ENCODE peak calls at places on chromosomes 1 and 21, in ten cellular contexts. X, L, R, P, K, C, E, M, G and N are unnamed samples. For H3K9me3, the result is how much of the 10 kb centered on the place peaks cover.

GRCh38 chr1:206040328-206040727 is 12.6 kb upstream of the RHEX start:
- DNase-seq in X (no peak), L (no peak), R (no peak), P (no peak), K (no peak), C (no peak), E (no peak), M (no peak), G (no peak), N (no peak)

GRCh38 chr1:223010552-223011229 is 132.4 kb downstream of the TLR5 start:
- DNase-seq in X (no peak), L (no peak), R (no peak), P (no peak), K (no peak), C (no peak), E (no peak), M (no peak), G (no peak), N (no peak)

GRCh38 chr1:203536981-203537455 is 43.1 kb downstream of the OPTC start:
- DNase-seq in X (no peak), L (no peak), R (no peak), P (no peak), K (no peak), C (peak), E (no peak), M (peak), G (peak), N (no peak)

GRCh38 chr1:64923294-64923718 is 43.0 kb downstream of the JAK1 start:
- DNase-seq in X (no peak), L (no peak), R (peak), P (no peak), K (no peak), C (no peak), E (no peak), M (no peak), G (no peak), N (no peak)

GRCh38 chr21:33069994-33070811 is at the start of gene OLIG1:
- DNase-seq in X (no peak), L (peak), R (no peak), P (no peak), K (peak), C (no peak), E (no peak), M (peak), G (peak), N (no peak)

GRCh38 chr21:36693144-36694040 is 5.5 kb upstream of the SIM2 start:
- DNase-seq in X (no peak), L (peak), R (no peak), P (no peak), K (no peak), C (no peak), E (no peak), M (no peak), G (no peak), N (no peak)

GRCh38 chr1:96049759-96050409 is 671.7 kb upstream of the PTBP2 start:
- DNase-seq in X (no peak), L (no peak), R (no peak), P (no peak), K (no peak), C (no peak), E (no peak), M (no peak), G (peak), N (no peak)

GRCh38 chr1:26281971-26282693 is 2.2 kb downstream of the SH3BGRL3 start:
- DNase-seq in X (no peak), L (peak), R (no peak), P (no peak), K (no peak), C (no peak), E (no peak), M (no peak), G (no peak), N (no peak)

GRCh38 chr1:110548381-110548780 is 29.4 kb upstream of the KCNA10 start:
- DNase-seq in X (no peak), L (peak), R (no peak), P (no peak), K (no peak), C (no peak), E (no peak), M (peak), G (no peak), N (no peak)

GRCh38 chr1:158516966-158517365 is 37.2 kb downstream of the OR6Y1 start:
- DNase-seq in X (no peak), L (no peak), R (no peak), P (no peak), K (no peak), C (no peak), E (no peak), M (no peak), G (no peak), N (no peak)

GRCh38 chr1:70140343-70140742 is 65.0 kb downstream of the LRRC40 start:
- DNase-seq in X (no peak), L (no peak), R (no peak), P (no peak), K (no peak), C (peak), E (no peak), M (no peak), G (no peak), N (no peak)

DNA sequence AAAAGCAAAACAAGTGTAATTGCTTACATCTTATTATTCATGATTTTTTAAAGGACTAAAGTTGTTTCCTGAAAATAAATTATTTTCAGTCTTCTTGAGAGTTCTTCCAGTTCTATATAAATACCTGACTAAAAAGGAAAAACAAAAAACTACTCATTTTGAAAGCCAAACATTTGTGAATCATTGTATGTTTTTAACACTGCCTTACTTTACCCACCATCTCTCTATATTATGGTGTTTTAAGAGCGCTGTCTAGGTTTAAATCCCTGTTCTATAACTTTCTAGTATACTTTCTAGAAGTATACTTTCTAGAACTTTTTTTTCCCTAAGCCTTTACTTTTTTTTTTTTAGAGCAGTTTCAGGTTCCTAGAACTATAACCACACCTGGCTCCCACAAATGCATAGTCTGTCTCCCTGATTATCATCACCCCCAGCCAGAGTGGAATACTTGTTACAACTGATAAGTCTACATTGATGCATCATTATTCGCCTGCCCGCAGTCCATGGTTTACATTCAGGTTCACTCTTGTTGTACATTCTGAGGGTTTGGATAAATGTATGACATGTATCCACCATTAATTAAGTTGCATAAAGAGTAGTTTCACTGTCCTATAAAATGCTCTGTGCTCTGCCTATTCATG is 9.8 kb downstream of the RSBN1 start:
- DNase-seq in X (no peak), L (no peak), R (no peak), P (no peak), K (no peak), C (no peak), E (no peak), M (no peak), G (no peak), N (no peak)
- H3K9me3 ChIP-seq in X (under half), L (under half), R (under half), P (under half), K (under half), C (under half), E (under half), M (under half), G (under half), N (under half)

DNA sequence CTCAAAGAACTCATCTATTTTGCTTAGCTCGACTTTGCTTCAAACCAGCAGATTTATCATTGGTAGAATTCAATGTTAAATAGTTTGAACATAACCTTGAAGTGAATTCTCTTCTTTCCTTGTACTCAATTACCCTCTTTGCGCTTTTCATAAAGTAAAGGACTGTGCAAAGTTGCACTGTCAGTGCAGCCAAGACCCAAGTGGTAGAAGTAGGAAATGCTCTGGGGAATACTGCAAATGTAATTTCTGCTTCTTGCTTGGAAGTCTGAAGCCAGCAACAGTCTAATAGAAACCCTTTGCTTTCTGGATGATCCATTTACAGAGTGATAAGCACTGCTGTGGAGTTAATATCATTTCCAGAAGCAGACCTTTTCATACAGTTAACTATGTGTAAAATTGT is 936.7 kb upstream of the TMPRSS15 start:
- DNase-seq in X (no peak), L (no peak), R (no peak), P (no peak), K (no peak), C (no peak), E (no peak), M (no peak), G (no peak), N (no peak)
- H3K9me3 ChIP-seq in X (under half), L (under half), R (under half), P (under half), K (under half), C (under half), E (under half), M (under half), G (under half), N (under half)

GRCh38 chr21:10521091-10521598 is at the start of gene TPTE:
- DNase-seq in X (no peak), L (no peak), R (no peak), P (no peak), K (no peak), C (no peak), E (no peak), M (no peak), G (no peak), N (no peak)
- H3K9me3 ChIP-seq in X (under half), L (half or more), R (under half), P (under half), K (under half), C (under half), E (under half), M (half or more), G (under half), N (under half)

DNA sequence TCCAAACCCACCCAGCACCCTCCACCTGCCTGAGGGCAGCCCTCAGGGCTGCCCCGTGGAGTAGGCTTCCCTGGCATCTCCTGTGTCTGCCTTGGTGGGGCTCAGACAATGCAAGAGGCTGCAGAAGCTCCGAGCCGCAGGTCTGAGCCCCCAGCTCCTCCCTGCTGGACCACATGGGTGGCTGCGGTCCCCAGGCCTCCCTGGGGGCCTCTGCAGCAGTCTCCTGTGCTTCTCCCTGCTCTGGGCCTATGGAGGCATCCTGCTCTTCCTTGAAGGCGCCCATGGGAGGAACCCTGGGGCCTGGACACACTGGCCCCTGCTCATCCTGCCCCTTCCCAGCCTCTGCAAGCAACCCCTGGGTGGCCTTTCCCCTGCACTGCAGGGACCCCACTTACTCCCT is 86.1 kb upstream of the ACTRT2 start:
- DNase-seq in X (no peak), L (no peak), R (no peak), P (no peak), K (no peak), C (no peak), E (no peak), M (no peak), G (no peak), N (no peak)
- H3K9me3 ChIP-seq in X (under half), L (half or more), R (under half), P (under half), K (under half), C (under half), E (under half), M (under half), G (half or more), N (under half)

GRCh38 chr1:152244576-152244975 is 20.6 kb upstream of the HRNR start:
- DNase-seq in X (no peak), L (no peak), R (no peak), P (no peak), K (no peak), C (no peak), E (no peak), M (no peak), G (peak), N (no peak)
- H3K9me3 ChIP-seq in X (under half), L (half or more), R (under half), P (under half), K (under half), C (under half), E (under half), M (under half), G (under half), N (under half)